ENCODE peak calls at places on chromosomes 12 and 14, in eight cellular contexts. G is stomach, J is NCI-H187 treated with DMSO at 0.1 percent for 48 hours, A is right atrium auricular region, B is GM23248, Z is tibial artery, W is 8988T, O is activated T-helper 1 cell treated with Interleukin-2 at 50 U/mL for 16 hours. Q is an unnamed sample.

GRCh38 chr14:104976198-104977007 is 1.8 kb downstream of the AHNAK2 start:
- DNase-seq in O (peak), G (peak), B (peak), A (peak), Z (peak), W (no peak), J (no peak), Q (peak)

GRCh38 chr12:6465467-6466183 is 4.9 kb downstream of the VAMP1 start:
- DNase-seq in B (peak), J (no peak), G (peak), A (peak), O (no peak), Z (peak), W (peak), Q (peak)

GRCh38 chr12:83158613-83159207 is 472.0 kb downstream of the TMTC2 start:
- DNase-seq in W (no peak), B (no peak), Z (no peak), J (no peak), A (no peak), O (no peak), G (no peak), Q (no peak)

GRCh38 chr12:2856901-2857495 is at the start of gene TEX52:
- DNase-seq in W (no peak), Z (no peak), A (no peak), J (no peak), G (no peak), B (no peak), O (no peak), Q (no peak)

GRCh38 chr12:84804691-84805473 is 107.7 kb downstream of the SLC6A15 start:
- DNase-seq in G (no peak), O (no peak), J (no peak), B (no peak), Z (no peak), W (no peak), A (no peak), Q (no peak)

GRCh38 chr12:20404576-20405346 is 36.4 kb downstream of the PDE3A start:
- DNase-seq in G (peak), O (no peak), J (no peak), B (no peak), W (no peak), A (peak), Z (peak), Q (peak)

GRCh38 chr14:90397401-90398314 is 829 bp downstream of the CALM1 start:
- DNase-seq in A (no peak), G (peak), O (peak), W (peak), B (peak), J (no peak), Z (peak), Q (no peak)

GRCh38 chr12:53298154-53298553 is 1.3 kb upstream of the MYG1 start:
- DNase-seq in A (no peak), B (peak), W (no peak), O (no peak), J (no peak), G (no peak), Z (no peak), Q (peak)

GRCh38 chr14:92684801-92685560 is 63.4 kb downstream of the LGMN start:
- DNase-seq in G (no peak), J (no peak), Z (no peak), W (no peak), A (no peak), O (no peak), B (no peak), Q (no peak)

GRCh38 chr14:29584992-29585391 is 342.7 kb downstream of the PRKD1 start:
- DNase-seq in G (no peak), J (peak), O (no peak), W (no peak), B (peak), Z (peak), A (peak), Q (peak)

GRCh38 chr14:64212666-64213065 is 81.5 kb downstream of the ESR2 start:
- DNase-seq in B (no peak), W (no peak), Z (no peak), O (no peak), G (no peak), J (no peak), A (no peak), Q (no peak)

GRCh38 chr12:30908389-30909087 is 18.0 kb upstream of the TSPAN11 start:
- DNase-seq in B (peak), A (no peak), Z (no peak), J (no peak), O (no peak), G (no peak), W (no peak), Q (peak)

GRCh38 chr12:74922642-74923041 is 287.0 kb downstream of the KCNC2 start:
- DNase-seq in B (no peak), O (no peak), A (no peak), W (no peak), G (no peak), Z (no peak), J (no peak), Q (no peak)

GRCh38 chr12:72337382-72337781 is 65.2 kb downstream of the TRHDE start:
- DNase-seq in G (no peak), A (no peak), O (no peak), B (peak), Z (no peak), J (no peak), W (no peak), Q (no peak)

GRCh38 chr14:93009471-93010117 is 86.6 kb downstream of the CHGA start:
- DNase-seq in O (no peak), B (peak), Z (peak), W (no peak), J (no peak), A (peak), G (no peak), Q (no peak)

GRCh38 chr12:81573228-81573627 is 185.9 kb downstream of the PPFIA2 start:
- DNase-seq in A (no peak), W (no peak), O (no peak), G (no peak), J (no peak), Z (no peak), B (peak), Q (peak)

GRCh38 chr14:66359500-66359899 is 126.7 kb upstream of the CCDC196 start:
- DNase-seq in G (no peak), Z (no peak), J (peak), W (peak), O (no peak), A (no peak), B (peak), Q (peak)

GRCh38 chr14:90561031-90561430 is 164.2 kb downstream of the CALM1 start:
- DNase-seq in O (no peak), J (no peak), Z (no peak), G (no peak), A (no peak), W (no peak), B (no peak), Q (no peak)

GRCh38 chr12:386651-387050 is 2.5 kb downstream of the KDM5A start:
- DNase-seq in B (peak), G (no peak), Z (no peak), O (no peak), W (no peak), J (no peak), A (no peak), Q (peak)

GRCh38 chr12:27344246-27344645 is 11.6 kb downstream of the BMAL2 start:
- DNase-seq in A (no peak), G (no peak), Z (no peak), O (no peak), W (no peak), J (no peak), B (peak), Q (no peak)

GRCh38 chr12:109542014-109542413 is 31.3 kb downstream of the MMAB start:
- DNase-seq in G (no peak), O (no peak), A (no peak), Z (no peak), J (no peak), B (peak), W (no peak), Q (peak)

GRCh38 chr14:67837011-67837624 is 17.5 kb downstream of the RAD51B start:
- DNase-seq in W (no peak), O (no peak), G (peak), J (no peak), A (no peak), Z (peak), B (peak), Q (peak)

GRCh38 chr12:108145011-108145410 is 15.9 kb downstream of the WSCD2 start:
- DNase-seq in B (no peak), Z (no peak), G (no peak), J (no peak), O (no peak), W (no peak), A (no peak), Q (no peak)

GRCh38 chr14:79443602-79444001 is 767.7 kb downstream of the DIO2 start:
- DNase-seq in J (no peak), Z (no peak), B (no peak), W (no peak), G (no peak), A (no peak), O (no peak), Q (no peak)